ENCODE peak calls at places on chromosomes 12 and 14, in seven cellular contexts. Q, D, G, V, T, U and S are unnamed samples.

GRCh38 chr14:29442720-29443119 is 484.9 kb downstream of the PRKD1 start:
- DNase-seq in Q (no peak), G (no peak), V (no peak), U (no peak), D (no peak), T (no peak), S (no peak)

GRCh38 chr12:31227401-31227981 is 98.5 kb downstream of the SINHCAF start:
- DNase-seq in U (no peak), V (no peak), T (no peak), D (no peak), G (no peak), Q (no peak), S (no peak)

GRCh38 chr14:99522457-99522891 is 41.3 kb downstream of the CCNK start:
- DNase-seq in G (no peak), D (no peak), U (no peak), Q (no peak), T (peak; percentile 42), V (no peak), S (no peak)

GRCh38 chr12:110937104-110937641 is 16.8 kb upstream of the MYL2 start:
- DNase-seq in V (peak; percentile 9), Q (peak; percentile 80), D (peak; percentile 57), T (peak; percentile 79), G (peak; percentile 95), U (no peak), S (peak; percentile 86)

GRCh38 chr12:81859521-81859920 is 100.4 kb upstream of the PPFIA2 start:
- DNase-seq in U (no peak), V (no peak), G (no peak), D (no peak), T (no peak), Q (no peak), S (no peak)

GRCh38 chr12:56188786-56189335 is 422 bp downstream of the SMARCC2 start:
- DNase-seq in Q (peak; percentile 26), V (no peak), G (peak; percentile 73), D (no peak), U (no peak), T (peak; percentile 91), S (peak; percentile 74)

GRCh38 chr14:23327947-23328744 is 6.9 kb downstream of the PABPN1 start:
- DNase-seq in V (peak; percentile 89), Q (peak; percentile 69), U (no peak), G (peak; percentile 69), D (peak; percentile 60), T (peak; percentile 68), S (peak; percentile 72)

GRCh38 chr14:94113490-94113889 is 3.0 kb downstream of the IFI27 start:
- DNase-seq in T (no peak), D (no peak), G (no peak), V (no peak), Q (no peak), U (no peak), S (no peak)

GRCh38 chr12:44248436-44248835 is 412.6 kb downstream of the TMEM117 start:
- DNase-seq in U (no peak), V (no peak), D (no peak), G (no peak), Q (no peak), T (no peak), S (no peak)

GRCh38 chr12:16513231-16513630 is 92.7 kb downstream of the LMO3 start:
- DNase-seq in T (no peak), Q (no peak), U (no peak), D (no peak), G (no peak), V (no peak), S (no peak)

GRCh38 chr12:64066052-64066451 is 156.0 kb downstream of the KICS2 start:
- DNase-seq in U (no peak), T (no peak), V (peak; percentile 4), Q (no peak), G (no peak), D (no peak), S (no peak)

GRCh38 chr14:79659995-79660975 is 551.0 kb downstream of the DIO2 start:
- DNase-seq in U (peak; percentile 40), G (no peak), V (no peak), D (no peak), T (no peak), Q (no peak), S (no peak)

GRCh38 chr12:106147956-106148355 is 9.2 kb upstream of the NUAK1 start:
- DNase-seq in G (no peak), V (no peak), D (no peak), Q (no peak), U (no peak), T (no peak), S (no peak)

GRCh38 chr12:79006306-79006705 is 141.7 kb downstream of the SYT1 start:
- DNase-seq in Q (no peak), G (no peak), V (no peak), T (no peak), D (peak; percentile 12), U (no peak), S (no peak)

GRCh38 chr12:104788848-104789271 is 169.2 kb downstream of the SLC41A2 start:
- DNase-seq in U (no peak), D (no peak), Q (no peak), V (no peak), T (no peak), G (peak; percentile 69), S (peak; percentile 53)

GRCh38 chr12:116455540-116456306 is 103.5 kb upstream of the MAP1LC3B2 start:
- DNase-seq in V (no peak), D (peak; percentile 85), U (no peak), Q (peak; percentile 73), G (no peak), T (peak; percentile 69), S (no peak)

GRCh38 chr12:110451263-110451662 is 1.1 kb upstream of the ARPC3 start:
- DNase-seq in T (no peak), G (no peak), Q (no peak), D (no peak), V (no peak), U (no peak), S (no peak)

GRCh38 chr12:56007892-56008471 is 10.9 kb downstream of the SUOX start:
- DNase-seq in T (no peak), U (no peak), Q (peak; percentile 20), V (no peak), D (no peak), G (no peak), S (no peak)

GRCh38 chr14:76123426-76124095 is 28.2 kb upstream of the GPATCH2L start:
- DNase-seq in U (no peak), D (no peak), G (no peak), Q (no peak), T (no peak), V (no peak), S (no peak)

GRCh38 chr12:120652671-120653435 is 12.4 kb downstream of the CABP1 start:
- DNase-seq in U (no peak), V (no peak), T (no peak), G (no peak), D (no peak), Q (no peak), S (no peak)

GRCh38 chr14:73295198-73295796 is 58.0 kb downstream of the PAPLN start:
- DNase-seq in V (peak; percentile 27), Q (peak; percentile 34), G (no peak), D (peak; percentile 33), T (peak; percentile 10), U (no peak), S (no peak)

GRCh38 chr12:8692573-8692972 is 5.2 kb upstream of the RIMKLB start:
- DNase-seq in D (no peak), T (no peak), G (peak; percentile 46), Q (peak; percentile 33), V (no peak), U (no peak), S (peak; percentile 74)

GRCh38 chr12:1375323-1375722 is 219.1 kb downstream of the FBXL14 start:
- DNase-seq in T (no peak), Q (no peak), D (no peak), V (no peak), G (no peak), U (no peak), S (no peak)

GRCh38 chr14:76309572-76310551 is 66.1 kb upstream of the ESRRB start:
- DNase-seq in T (no peak), V (no peak), U (no peak), G (peak; percentile 59), Q (peak; percentile 38), D (no peak), S (peak; percentile 53)

GRCh38 chr12:12893438-12893837 is 2.1 kb downstream of the GPRC5A start:
- DNase-seq in Q (no peak), V (no peak), D (no peak), G (no peak), U (no peak), T (no peak), S (no peak)

DNA sequence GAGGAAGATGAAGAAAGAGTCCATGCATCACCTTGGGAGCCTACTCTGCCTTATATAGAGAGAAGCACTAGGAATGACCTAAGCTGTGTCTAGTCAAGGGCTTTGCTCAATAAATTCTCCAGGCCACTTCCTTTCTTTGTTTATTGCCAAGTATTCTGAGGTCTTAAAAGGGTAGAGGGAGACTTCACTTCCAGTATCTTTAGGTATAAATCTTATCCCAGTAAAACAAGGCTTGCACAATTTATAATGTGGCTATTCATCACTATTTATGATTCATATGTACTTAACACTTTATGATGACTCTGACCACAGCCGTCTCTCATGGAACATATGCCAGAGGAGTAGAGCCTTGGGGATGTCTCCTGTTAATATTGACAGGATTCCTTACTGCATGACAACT is 85.1 kb upstream of the ARHGAP5 start:
- DNase-seq in V (no peak), G (no peak), Q (no peak), D (no peak), T (no peak), U (no peak), S (no peak)
- TF ChIP-seq SP1 in V (no peak), G (no peak), Q (no peak), D (no peak), T (no peak), U (no peak), S (no peak)

DNA sequence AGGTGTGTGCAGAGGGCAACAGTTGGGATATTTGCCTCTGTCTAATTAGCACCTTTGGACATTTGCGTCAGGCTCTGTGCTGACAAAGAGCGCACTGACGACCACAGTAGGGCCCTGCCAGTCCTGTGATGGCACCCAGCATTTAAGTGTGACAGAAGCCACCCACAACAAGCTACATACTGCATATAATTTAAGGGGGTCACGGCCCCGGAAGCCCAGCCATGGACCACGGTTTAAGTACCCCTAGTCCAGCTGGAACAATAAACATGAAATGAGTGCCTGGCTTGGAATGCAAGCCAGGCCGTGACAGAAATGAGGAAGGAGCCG is 16.8 kb upstream of the DYNC1H1 start:
- DNase-seq in U (no peak), T (no peak), Q (no peak), V (no peak), G (no peak), D (no peak), S (no peak)
- TF ChIP-seq SP1 in U (no peak), T (no peak), Q (no peak), V (no peak), G (no peak), D (no peak), S (no peak)

DNA sequence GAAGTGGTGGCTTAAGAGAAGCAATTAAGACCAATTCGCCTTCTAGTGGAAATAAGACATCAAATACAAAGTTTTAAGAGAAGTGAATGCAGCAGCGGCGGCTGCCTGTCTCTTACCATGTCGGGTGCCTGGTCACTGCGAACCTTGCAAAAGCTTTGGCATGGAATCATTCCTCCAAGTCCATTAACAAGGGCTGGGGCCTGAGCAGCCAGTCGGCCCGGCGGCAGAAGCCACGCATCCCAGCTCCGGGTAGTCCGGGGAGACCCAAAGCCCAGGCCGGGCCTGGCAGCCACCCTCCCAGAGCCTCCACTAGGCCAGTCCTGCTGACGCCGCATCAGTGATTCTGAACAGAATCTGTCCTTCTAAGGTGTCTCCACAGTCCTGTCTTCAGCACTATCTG is 321.0 kb downstream of the TMEM121 start:
- DNase-seq in V (no peak), T (no peak), D (no peak), U (no peak), Q (no peak), G (no peak), S (no peak)
- TF ChIP-seq SP1 in V (no peak), T (no peak), D (no peak), U (no peak), Q (no peak), G (no peak), S (no peak)

GRCh38 chr14:64715628-64716412 is 11.6 kb downstream of the PLEKHG3 start:
- DNase-seq in U (no peak), D (no peak), Q (no peak), V (no peak), T (no peak), G (peak; percentile 80), S (peak; percentile 66)
- TF ChIP-seq SP1 in U (no peak), D (no peak), Q (no peak), V (no peak), T (no peak), G (peak; percentile 82), S (peak; percentile 26)